ENCODE peak calls at places on chromosomes 11 and 22, in five cellular contexts. B is ovary, D is left ventricle myocardium inferior, C is mesenchymal stem cell, W is pancreas. M is an unnamed sample.

GRCh38 chr11:33454264-33454663 is 197.1 kb downstream of the HIPK3 start:
- DNase-seq in D (no peak), W (no peak), B (no peak), C (no peak), M (no peak)

GRCh38 chr11:4087551-4087950 is 7.0 kb upstream of the RRM1 start:
- DNase-seq in D (no peak), C (peak), W (no peak), B (no peak), M (no peak)

GRCh38 chr11:42770444-42771065 is 541.2 kb upstream of the API5 start:
- DNase-seq in B (no peak), C (peak), D (no peak), W (no peak), M (peak)

GRCh38 chr11:30488304-30488998 is 97.7 kb downstream of the MPPED2 start:
- DNase-seq in W (no peak), C (peak), D (no peak), B (no peak), M (no peak)

GRCh38 chr22:50045211-50046018 is 12.7 kb downstream of the TTLL8 start:
- DNase-seq in W (peak), D (no peak), B (no peak), C (no peak), M (no peak)

GRCh38 chr22:30830907-30831306 is 136.2 kb downstream of the OSBP2 start:
- DNase-seq in B (no peak), C (no peak), D (no peak), W (no peak), M (peak)

GRCh38 chr22:27262371-27262770 is 539.2 kb downstream of the MN1 start:
- DNase-seq in W (no peak), C (no peak), B (no peak), D (no peak), M (no peak)

GRCh38 chr11:76626266-76626665 is 44.3 kb downstream of the LRRC32 start:
- DNase-seq in C (no peak), B (no peak), W (no peak), D (no peak), M (no peak)

GRCh38 chr11:68009391-68010000 is 631 bp upstream of the ALDH3B1 start:
- DNase-seq in B (no peak), C (peak), W (no peak), D (no peak), M (peak)

DNA sequence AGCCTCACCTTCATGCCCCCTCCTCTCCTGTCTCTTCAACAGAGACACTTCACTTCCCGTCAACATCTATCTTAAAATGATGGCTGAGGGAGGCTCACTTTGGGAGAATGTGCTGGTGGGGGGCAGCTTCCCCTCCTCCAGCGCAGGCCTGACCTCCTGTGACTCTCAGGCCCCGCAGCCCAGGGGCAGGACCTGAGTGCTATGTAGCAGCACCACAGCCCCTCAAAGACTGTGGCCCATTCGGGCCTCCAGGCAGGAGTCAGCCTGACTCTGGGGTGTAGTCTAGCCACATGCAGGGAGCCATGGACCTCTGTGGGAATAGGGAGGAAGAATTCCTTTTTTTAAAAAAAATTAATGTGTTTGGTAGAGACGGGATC is 43.7 kb downstream of the DKK3 start:
- DNase-seq in C (no peak), D (no peak), B (no peak), W (no peak), M (no peak)
- H3K27ac ChIP-seq in C (no peak), D (peak), B (no peak), W (no peak), M (no peak)

GRCh38 chr22:48797731-48798130 is 1029.9 kb downstream of the BRD1 start:
- DNase-seq in D (no peak), C (no peak), W (no peak), B (no peak), M (no peak)

GRCh38 chr22:48795664-48796063 is 1032.0 kb downstream of the BRD1 start:
- DNase-seq in C (no peak), D (no peak), W (no peak), B (no peak), M (no peak)

GRCh38 chr22:48798281-48799226 is 1029.1 kb downstream of the BRD1 start:
- DNase-seq in C (no peak), B (no peak), W (no peak), D (no peak), M (no peak)

GRCh38 chr22:48794906-48795305 is 1032.8 kb downstream of the BRD1 start:
- DNase-seq in W (no peak), D (no peak), B (no peak), C (no peak), M (no peak)

GRCh38 chr22:48796295-48797015 is 1031.2 kb downstream of the BRD1 start:
- DNase-seq in C (no peak), W (no peak), D (no peak), B (no peak), M (no peak)
- H3K4me3 ChIP-seq in C (no peak), W (no peak), D (no peak), B (no peak), M (no peak)

GRCh38 chr22:22182218-22182989 is 62.2 kb upstream of the VPREB1 start:
- DNase-seq in C (no peak), W (no peak), B (no peak), D (no peak), M (no peak)

GRCh38 chr22:22182990-22183264 is 61.7 kb upstream of the VPREB1 start:
- DNase-seq in C (no peak), W (no peak), D (no peak), B (no peak), M (no peak)

GRCh38 chr22:22185217-22185616 is 59.4 kb upstream of the VPREB1 start:
- DNase-seq in B (no peak), D (no peak), W (no peak), C (no peak), M (no peak)

GRCh38 chr22:22185844-22186499 is 58.6 kb upstream of the VPREB1 start:
- DNase-seq in B (no peak), D (no peak), W (no peak), C (no peak), M (no peak)

DNA sequence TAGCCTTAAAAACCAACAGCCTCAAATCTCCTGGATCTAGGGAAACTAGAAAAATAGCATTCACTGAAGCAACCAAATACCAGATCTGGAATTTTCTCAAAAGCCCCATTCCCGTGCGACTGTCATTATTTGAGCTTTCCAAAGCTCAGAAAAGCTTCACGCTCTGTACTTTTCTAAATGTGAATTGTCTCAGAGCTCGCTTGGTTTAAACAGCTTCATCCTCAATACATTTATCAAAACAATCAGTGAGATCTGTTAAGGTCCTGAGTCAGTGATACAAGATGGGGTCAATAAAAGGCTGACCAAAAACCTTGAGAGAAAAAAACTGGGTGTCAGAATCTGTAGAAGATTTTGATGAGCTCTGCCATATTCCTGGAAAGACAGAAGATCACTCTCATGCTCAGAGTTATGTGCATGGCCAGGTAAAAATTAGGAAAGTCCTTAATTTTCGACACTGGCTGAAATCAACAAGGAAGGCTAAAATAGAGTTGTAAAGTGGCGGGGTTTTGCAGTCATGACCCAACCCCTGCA is 60.2 kb upstream of the VPREB1 start:
- DNase-seq in W (no peak), D (no peak), B (no peak), C (no peak), M (no peak)
- H3K27ac ChIP-seq in W (no peak), D (no peak), B (no peak), C (no peak), M (no peak)

GRCh38 chr22:31950226-31950625 is 5.9 kb downstream of the YWHAH start:
- DNase-seq in D (no peak), C (no peak), W (no peak), B (no peak), M (no peak)
- H3K4me3 ChIP-seq in D (no peak), C (no peak), W (no peak), B (no peak), M (no peak)

DNA sequence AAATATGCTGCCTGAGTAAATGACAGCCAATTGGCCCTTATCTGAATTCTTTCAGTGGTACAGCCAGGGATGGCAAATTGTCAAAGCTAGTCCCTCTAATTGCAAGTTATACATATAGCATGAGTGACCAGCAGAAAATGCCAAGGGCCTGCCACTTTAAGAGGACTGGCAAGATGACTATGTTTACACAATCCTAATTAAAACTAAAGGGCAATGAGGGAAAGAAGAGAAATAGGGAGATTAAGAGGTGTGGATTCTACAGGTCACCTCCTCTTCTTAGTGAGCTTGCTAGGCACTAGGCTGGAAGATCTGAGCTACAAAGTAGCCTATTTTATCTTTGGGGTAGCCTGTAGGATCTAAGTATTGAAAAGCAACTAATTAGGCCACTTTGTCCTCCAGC is 13.5 kb downstream of the NUMA1 start:
- DNase-seq in D (no peak), W (no peak), B (no peak), C (no peak), M (no peak)
- H3K27ac ChIP-seq in D (peak), W (no peak), B (no peak), C (no peak), M (peak)

DNA sequence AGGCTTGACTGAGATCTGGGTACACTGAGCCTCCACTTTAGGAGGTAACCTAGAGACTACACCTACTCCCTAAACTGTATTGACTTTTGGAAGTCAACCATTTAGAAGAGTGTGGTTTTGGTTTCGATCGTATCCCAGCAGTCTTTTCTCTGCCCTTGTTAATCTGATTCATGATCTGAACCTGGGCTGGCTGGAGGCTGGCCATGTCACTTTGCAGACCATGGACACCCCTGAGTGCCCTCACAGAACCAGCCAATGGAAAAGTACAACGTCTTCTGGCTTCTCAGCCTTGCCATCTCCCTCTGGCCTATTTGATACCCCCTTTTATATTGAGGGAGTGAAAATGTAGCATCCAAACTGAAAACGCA is 10.8 kb downstream of the EHF start:
- DNase-seq in W (no peak), C (no peak), D (no peak), B (no peak), M (peak)
- H3K4me3 ChIP-seq in W (no peak), C (no peak), D (no peak), B (no peak), M (no peak)

GRCh38 chr22:37483594-37484114 is 2.5 kb downstream of the MFNG start:
- DNase-seq in W (no peak), B (no peak), D (no peak), C (peak), M (peak)
- H3K27ac ChIP-seq in W (no peak), B (no peak), D (peak), C (no peak), M (peak)

GRCh38 chr11:47593492-47593933 is 698 bp downstream of the C1QTNF4 start:
- DNase-seq in W (no peak), B (no peak), C (no peak), D (no peak), M (no peak)
- H3K4me3 ChIP-seq in W (no peak), B (no peak), C (peak), D (peak), M (peak)

M was measured in thyroid gland.